ENCODE peak calls at places on chromosome 1, in five cellular contexts. W is RPMI8226; R is naive thymus-derived CD8-positive, alpha-beta T cell; F is astrocyte; V is B cell. U is an unnamed sample.

GRCh38 chr1:208820600-208821232 is 576.5 kb upstream of the PLXNA2 start:
- DNase-seq in W (no peak), R (no peak), F (no peak), V (no peak), U (no peak)

GRCh38 chr1:226872455-226872854 is 2.0 kb downstream of the PSEN2 start:
- DNase-seq in W (no peak), R (no peak), F (no peak), V (no peak), U (no peak)

GRCh38 chr1:214120951-214121350 is 133.2 kb downstream of the PROX1 start:
- DNase-seq in W (no peak), R (no peak), F (no peak), V (no peak), U (no peak)

GRCh38 chr1:8494681-8495080 is 176.8 kb downstream of the SLC45A1 start:
- DNase-seq in W (no peak), R (no peak), F (no peak), V (no peak), U (peak)

GRCh38 chr1:41538741-41539415 is 54.4 kb upstream of the EDN2 start:
- DNase-seq in W (no peak), R (no peak), F (no peak), V (no peak), U (no peak)

GRCh38 chr1:232149302-232150201 is 480.4 kb downstream of the SIPA1L2 start:
- DNase-seq in W (no peak), R (no peak), F (peak), V (no peak), U (no peak)

GRCh38 chr1:3548156-3548893 is 63.0 kb downstream of the MEGF6 start:
- DNase-seq in W (peak), R (no peak), F (peak), V (no peak), U (no peak)

GRCh38 chr1:162944974-162945639 is 84.1 kb upstream of the CCDC190 start:
- DNase-seq in W (no peak), R (no peak), F (no peak), V (no peak), U (no peak)

GRCh38 chr1:44676484-44677200 is 2.1 kb downstream of the ARMH1 start:
- DNase-seq in W (peak), R (no peak), F (peak), V (no peak), U (no peak)

GRCh38 chr1:204503122-204503912 is 8.7 kb upstream of the PIK3C2B start:
- DNase-seq in W (peak), R (peak), F (peak), V (peak), U (no peak)

GRCh38 chr1:14598498-14599172 is at the start of gene KAZN:
- DNase-seq in W (no peak), R (no peak), F (no peak), V (no peak), U (peak)

GRCh38 chr1:173798078-173798477 is 26.4 kb upstream of the DARS2 start:
- DNase-seq in W (no peak), R (no peak), F (no peak), V (no peak), U (no peak)

GRCh38 chr1:218299416-218299815 is 14.3 kb downstream of the RRP15 start:
- DNase-seq in W (peak), R (no peak), F (peak), V (no peak), U (no peak)

GRCh38 chr1:82279241-82279640 is 478.5 kb downstream of the ADGRL2 start:
- DNase-seq in W (no peak), R (no peak), F (no peak), V (no peak), U (no peak)

GRCh38 chr1:30645807-30646206 is 77.6 kb downstream of the MATN1 start:
- DNase-seq in W (no peak), R (no peak), F (peak), V (no peak), U (no peak)

GRCh38 chr1:151048645-151049032 is 1.1 kb downstream of the C1orf56 start:
- DNase-seq in W (no peak), R (no peak), F (no peak), V (no peak), U (no peak)

GRCh38 chr1:69888657-69889056 is 316.7 kb downstream of the LRRC40 start:
- DNase-seq in W (no peak), R (no peak), F (no peak), V (no peak), U (no peak)

GRCh38 chr1:1858382-1859086 is 32.4 kb downstream of the GNB1 start:
- DNase-seq in W (peak), R (no peak), F (peak), V (no peak), U (no peak)

GRCh38 chr1:22483121-22483520 is 31.5 kb downstream of the ZBTB40 start:
- DNase-seq in W (no peak), R (no peak), F (no peak), V (no peak), U (no peak)

GRCh38 chr1:232534552-232535517 is 95.1 kb downstream of the SIPA1L2 start:
- DNase-seq in W (no peak), R (no peak), F (no peak), V (no peak), U (no peak)

GRCh38 chr1:83547903-83548302 is 451.0 kb downstream of the TTLL7 start:
- DNase-seq in W (no peak), R (no peak), F (peak), V (no peak), U (no peak)

U was measured in GM13977.